ENCODE peak calls at places on chromosomes 16 and 17, in six cellular contexts. N, L, E, V, C and Z are unnamed samples.

GRCh38 chr16:67963325-67964321 is 4.8 kb downstream of the SLC12A4 start:
- DNase-seq in N (no peak), L (no peak), E (no peak), V (peak), C (peak), Z (no peak)

GRCh38 chr16:31145398-31145990 is 4.4 kb downstream of the PRSS36 start:
- DNase-seq in N (no peak), L (no peak), E (no peak), V (no peak), C (no peak), Z (no peak)

GRCh38 chr17:75755205-75755901 is 9.6 kb downstream of the GALK1 start:
- DNase-seq in N (no peak), L (no peak), E (no peak), V (no peak), C (no peak), Z (no peak)

GRCh38 chr17:32331243-32332040 is 10.5 kb downstream of the C17orf75 start:
- DNase-seq in N (no peak), L (no peak), E (no peak), V (no peak), C (no peak), Z (no peak)

GRCh38 chr16:29844575-29845331 is 18.3 kb downstream of the CDIPT start:
- DNase-seq in N (no peak), L (no peak), E (no peak), V (no peak), C (no peak), Z (no peak)

GRCh38 chr17:20205609-20206008 is 196.4 kb downstream of the SPECC1 start:
- DNase-seq in N (no peak), L (no peak), E (no peak), V (no peak), C (no peak), Z (no peak)

GRCh38 chr16:54462766-54463165 is 176.2 kb upstream of the IRX3 start:
- DNase-seq in N (no peak), L (no peak), E (no peak), V (no peak), C (no peak), Z (no peak)

GRCh38 chr17:81973432-81973831 is 4.0 kb upstream of the ASPSCR1 start:
- DNase-seq in N (no peak), L (no peak), E (no peak), V (no peak), C (no peak), Z (no peak)

GRCh38 chr17:61967729-61968128 is 39.9 kb upstream of the INTS2 start:
- DNase-seq in N (no peak), L (no peak), E (no peak), V (no peak), C (no peak), Z (no peak)

GRCh38 chr16:17466876-17467275 is 3.9 kb downstream of the XYLT1 start:
- DNase-seq in N (no peak), L (no peak), E (no peak), V (no peak), C (no peak), Z (no peak)

GRCh38 chr17:31564883-31565297 is 173.4 kb downstream of the RAB11FIP4 start:
- DNase-seq in N (peak), L (no peak), E (no peak), V (peak), C (no peak), Z (no peak)

GRCh38 chr17:75694536-75694935 is 26.7 kb upstream of the ITGB4 start:
- DNase-seq in N (peak), L (no peak), E (no peak), V (no peak), C (no peak), Z (no peak)

GRCh38 chr16:3012828-3013420 is at the start of gene CLDN9:
- DNase-seq in N (no peak), L (no peak), E (no peak), V (no peak), C (no peak), Z (no peak)

GRCh38 chr17:62109378-62109902 is 44.4 kb upstream of the MED13 start:
- DNase-seq in N (no peak), L (peak), E (peak), V (peak), C (no peak), Z (no peak)

GRCh38 chr17:2075336-2076056 is 20.6 kb downstream of the HIC1 start:
- DNase-seq in N (no peak), L (no peak), E (no peak), V (peak), C (no peak), Z (no peak)

GRCh38 chr16:27401768-27402568 is at the start of gene IL21R:
- DNase-seq in N (peak), L (peak), E (peak), V (peak), C (no peak), Z (no peak)

GRCh38 chr16:66673691-66674090 is 22.9 kb downstream of the CMTM4 start:
- DNase-seq in N (no peak), L (no peak), E (no peak), V (no peak), C (no peak), Z (no peak)

GRCh38 chr17:76968707-76969597 is 100.7 kb downstream of the MGAT5B start:
- DNase-seq in N (no peak), L (peak), E (peak), V (peak), C (no peak), Z (no peak)

GRCh38 chr16:67212766-67213165 is 13.8 kb downstream of the ELMO3 start:
- DNase-seq in N (no peak), L (no peak), E (no peak), V (no peak), C (no peak), Z (no peak)

GRCh38 chr16:12089492-12090161 is 113.1 kb downstream of the SNX29 start:
- DNase-seq in N (no peak), L (no peak), E (no peak), V (no peak), C (no peak), Z (no peak)

GRCh38 chr17:76268015-76268749 is 3.0 kb downstream of the UBALD2 start:
- DNase-seq in N (peak), L (peak), E (peak), V (peak), C (peak), Z (peak)

GRCh38 chr16:1048442-1049112 is 24.0 kb upstream of the SSTR5 start:
- DNase-seq in N (no peak), L (no peak), E (no peak), V (peak), C (peak), Z (no peak)

GRCh38 chr17:43385046-43385831 is 13.6 kb upstream of the ARL4D start:
- DNase-seq in N (no peak), L (no peak), E (no peak), V (no peak), C (no peak), Z (no peak)

GRCh38 chr16:53372942-53373871 is 61.1 kb upstream of the RBL2 start:
- DNase-seq in N (peak), L (peak), E (peak), V (no peak), C (no peak), Z (peak)

GRCh38 chr17:65797809-65798208 is 236.4 kb upstream of the AXIN2 start:
- DNase-seq in N (no peak), L (peak), E (no peak), V (no peak), C (no peak), Z (no peak)

GRCh38 chr17:79623786-79624657 is 13.2 kb upstream of the RBFOX3 start:
- DNase-seq in N (no peak), L (no peak), E (no peak), V (no peak), C (no peak), Z (no peak)

GRCh38 chr17:55769625-55770000 is 18.8 kb downstream of the PCTP start:
- DNase-seq in N (no peak), L (no peak), E (no peak), V (peak), C (no peak), Z (no peak)

GRCh38 chr17:72038427-72038826 is 82.4 kb upstream of the SOX9 start:
- DNase-seq in N (no peak), L (no peak), E (no peak), V (no peak), C (no peak), Z (no peak)

GRCh38 chr17:40284085-40284713 is 3.5 kb upstream of the CDC6 start:
- DNase-seq in N (no peak), L (no peak), E (no peak), V (peak), C (no peak), Z (peak)

GRCh38 chr16:81542609-81543570 is 98.3 kb downstream of the CMIP start:
- DNase-seq in N (no peak), L (no peak), E (no peak), V (no peak), C (no peak), Z (no peak)

GRCh38 chr16:67098599-67098998 is 11.1 kb upstream of the PHAF1 start:
- DNase-seq in N (no peak), L (no peak), E (no peak), V (no peak), C (no peak), Z (no peak)

GRCh38 chr16:48556913-48557351 is 53.0 kb downstream of the N4BP1 start:
- DNase-seq in N (no peak), L (no peak), E (no peak), V (peak), C (no peak), Z (no peak)

GRCh38 chr17:81387235-81388060 is 7.8 kb upstream of the BAHCC1 start:
- DNase-seq in N (no peak), L (peak), E (no peak), V (peak), C (peak), Z (peak)

GRCh38 chr17:73998246-73999220 is 204.9 kb upstream of the RPL38 start:
- DNase-seq in N (peak), L (peak), E (peak), V (no peak), C (peak), Z (peak)

GRCh38 chr17:81480140-81480917 is 32.3 kb downstream of the ACTG1 start:
- DNase-seq in N (no peak), L (no peak), E (no peak), V (no peak), C (no peak), Z (no peak)

GRCh38 chr16:23896832-23897821 is 61.3 kb downstream of the PRKCB start:
- DNase-seq in N (no peak), L (no peak), E (no peak), V (no peak), C (no peak), Z (no peak)

GRCh38 chr16:3444032-3444388 is 530 bp downstream of the NAA60 start:
- DNase-seq in N (no peak), L (peak), E (no peak), V (peak), C (no peak), Z (no peak)

GRCh38 chr17:31327534-31328526 is 6.4 kb upstream of the EVI2A start:
- DNase-seq in N (no peak), L (no peak), E (no peak), V (peak), C (no peak), Z (no peak)